ENCODE peak calls at places on chromosome 13, in nine cellular contexts. O is H1, A is ovary, P is stomach, U is transverse colon, D is tibial nerve, C is sigmoid colon, H is GM12878, Z is HepG2. M is an unnamed sample.

GRCh38 chr13:110125157-110125556 is 181.8 kb downstream of the COL4A1 start:
- DNase-seq in O (no peak), A (no peak), P (no peak), U (no peak), D (no peak), C (no peak), H (no peak), Z (no peak), M (no peak)

GRCh38 chr13:112032186-112032835 is 34.6 kb upstream of the SOX1 start:
- DNase-seq in O (no peak), A (no peak), P (no peak), U (no peak), D (no peak), C (no peak), H (no peak), Z (no peak), M (no peak)

GRCh38 chr13:38086721-38087120 is 217.1 kb upstream of the TRPC4 start:
- DNase-seq in O (no peak), A (no peak), P (no peak), U (no peak), D (no peak), C (no peak), H (no peak), Z (no peak), M (no peak)

GRCh38 chr13:113927661-113928581 is 46.0 kb downstream of the C13orf46 start:
- DNase-seq in O (no peak), A (no peak), P (peak; percentile 32), U (peak; percentile 37), D (peak; percentile 77), C (peak; percentile 85), H (no peak), Z (no peak), M (peak; percentile 90)

GRCh38 chr13:19818223-19818842 is 35.6 kb upstream of the PSPC1 start:
- DNase-seq in O (peak; percentile 97), A (no peak), P (peak; percentile 45), U (peak; percentile 19), D (no peak), C (no peak), H (no peak), Z (peak; percentile 4), M (no peak)

GRCh38 chr13:46961719-46962118 is 64.9 kb upstream of the HTR2A start:
- DNase-seq in O (no peak), A (no peak), P (no peak), U (no peak), D (no peak), C (no peak), H (peak; percentile 86), Z (no peak), M (no peak)

GRCh38 chr13:37313383-37313782 is 207.9 kb upstream of the CSNK1A1L start:
- DNase-seq in O (no peak), A (no peak), P (no peak), U (no peak), D (no peak), C (no peak), H (no peak), Z (no peak), M (no peak)

GRCh38 chr13:107767119-107767518 is 448.2 kb downstream of the LIG4 start:
- DNase-seq in O (no peak), A (no peak), P (no peak), U (no peak), D (no peak), C (no peak), H (no peak), Z (no peak), M (no peak)

GRCh38 chr13:97537110-97537509 is 103.1 kb downstream of the RAP2A start:
- DNase-seq in O (no peak), A (no peak), P (no peak), U (no peak), D (no peak), C (no peak), H (peak; percentile 40), Z (no peak), M (no peak)

GRCh38 chr13:82772802-82773201 is 1109.5 kb downstream of the SLITRK1 start:
- DNase-seq in O (no peak), A (no peak), P (no peak), U (no peak), D (no peak), C (no peak), H (no peak), Z (no peak), M (no peak)

GRCh38 chr13:109569938-109570711 is 216.3 kb downstream of the IRS2 start:
- DNase-seq in O (no peak), A (no peak), P (peak; percentile 44), U (no peak), D (no peak), C (no peak), H (peak; percentile 8), Z (no peak), M (no peak)

GRCh38 chr13:110714798-110715394 is 1.4 kb downstream of the ING1 start:
- DNase-seq in O (peak; percentile 71), A (peak; percentile 76), P (peak; percentile 55), U (peak; percentile 63), D (peak; percentile 48), C (peak; percentile 86), H (no peak), Z (peak; percentile 20), M (peak; percentile 85)

GRCh38 chr13:111519490-111520170 is 199.2 kb downstream of the TEX29 start:
- DNase-seq in O (no peak), A (no peak), P (no peak), U (no peak), D (no peak), C (no peak), H (no peak), Z (no peak), M (no peak)

GRCh38 chr13:28601581-28601980 is 57.3 kb upstream of the POMP start:
- DNase-seq in O (no peak), A (no peak), P (no peak), U (no peak), D (no peak), C (no peak), H (no peak), Z (no peak), M (no peak)

GRCh38 chr13:111049791-111050538 is 65.1 kb upstream of the ARHGEF7 start:
- DNase-seq in O (peak; percentile 60), A (peak; percentile 63), P (peak; percentile 35), U (no peak), D (peak; percentile 69), C (no peak), H (no peak), Z (no peak), M (no peak)

DNA sequence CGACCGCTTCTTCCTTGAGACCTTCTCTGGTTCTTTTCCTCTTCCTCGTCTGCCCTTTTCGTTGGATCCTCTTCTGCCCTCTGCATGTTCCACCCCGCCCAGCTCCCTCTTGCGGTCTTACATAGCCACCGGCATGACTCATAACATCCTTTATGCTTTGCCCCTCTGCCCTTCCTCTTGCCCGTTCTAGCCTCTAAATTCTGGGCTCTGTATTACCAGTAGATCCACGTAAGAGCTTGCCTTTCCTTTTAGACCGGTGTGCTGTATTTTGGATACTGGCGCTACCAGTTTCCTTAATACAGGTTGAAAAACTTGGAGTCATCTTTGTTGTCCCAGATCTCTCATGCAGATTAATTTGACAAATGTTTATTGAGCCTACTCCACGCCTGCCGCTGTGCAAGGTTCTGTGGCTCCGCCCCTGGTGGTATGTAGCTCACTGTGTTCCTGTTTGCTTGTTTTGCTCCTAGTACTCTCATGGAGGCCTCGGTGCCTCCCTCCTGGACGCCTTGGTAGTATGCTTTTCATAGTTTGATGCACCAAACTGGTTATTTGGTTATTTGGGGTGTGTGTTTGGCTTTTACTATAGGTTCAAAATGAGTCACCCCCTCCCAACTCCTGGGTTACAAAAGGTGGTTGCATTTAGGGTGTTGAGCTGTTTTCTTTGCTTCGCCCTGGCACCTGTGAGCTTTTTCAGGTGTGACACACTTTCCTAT is 1.7 kb downstream of the GTF3A start:
- DNase-seq in O (peak; percentile 55), A (peak; percentile 41), P (peak; percentile 82), U (peak; percentile 88), D (peak; percentile 68), C (peak; percentile 85), H (peak; percentile 68), Z (peak; percentile 62), M (peak; percentile 88)
- H3K36me3 ChIP-seq in O (peaks cover 39% of the 10 kb centered on the region), A (no peaks in the 10 kb centered on the region), P (peaks cover 24% of the 10 kb centered on the region), U (peaks cover 20% of the 10 kb centered on the region), D (peaks cover 38% of the 10 kb centered on the region), C (peaks cover 7% of the 10 kb centered on the region), H (peaks cover 10% of the 10 kb centered on the region), Z (peaks cover 9% of the 10 kb centered on the region), M (peaks cover 28% of the 10 kb centered on the region)

GRCh38 chr13:40624338-40624737 is 42.1 kb downstream of the FOXO1 start:
- DNase-seq in O (no peak), A (no peak), P (no peak), U (no peak), D (no peak), C (no peak), H (no peak), Z (no peak), M (peak; percentile 72)
- TF ChIP-seq EP300 in O (no peak), A (no peak), P (no peak), U (no peak), D (no peak), C (no peak), H (no peak), Z (no peak), M (no peak)

GRCh38 chr13:70173236-70173959 is 65.1 kb upstream of the KLHL1 start:
- DNase-seq in O (no peak), A (no peak), P (no peak), U (no peak), D (no peak), C (no peak), H (no peak), Z (no peak), M (no peak)
- H3K27ac ChIP-seq in O (no peak overlapping the region), A (no peak overlapping the region), P (no peak overlapping the region), U (no peak overlapping the region), D (no peak overlapping the region), C (no peak overlapping the region), H (no peak overlapping the region), Z (no peak overlapping the region), M (no peak overlapping the region)

GRCh38 chr13:52659340-52659739 is 6.7 kb downstream of the SUGT1 start:
- DNase-seq in O (no peak), A (no peak), P (no peak), U (no peak), D (no peak), C (no peak), H (no peak), Z (no peak), M (no peak)

GRCh38 chr13:52664269-52664668 is 11.6 kb downstream of the SUGT1 start:
- DNase-seq in O (no peak), A (no peak), P (no peak), U (no peak), D (no peak), C (no peak), H (no peak), Z (no peak), M (no peak)

GRCh38 chr13:52669677-52670076 is 17.0 kb downstream of the SUGT1 start:
- DNase-seq in O (no peak), A (no peak), P (no peak), U (no peak), D (no peak), C (no peak), H (no peak), Z (no peak), M (no peak)

GRCh38 chr13:52670726-52671125 is 18.1 kb downstream of the SUGT1 start:
- DNase-seq in O (no peak), A (no peak), P (no peak), U (no peak), D (no peak), C (no peak), H (no peak), Z (no peak), M (no peak)

DNA sequence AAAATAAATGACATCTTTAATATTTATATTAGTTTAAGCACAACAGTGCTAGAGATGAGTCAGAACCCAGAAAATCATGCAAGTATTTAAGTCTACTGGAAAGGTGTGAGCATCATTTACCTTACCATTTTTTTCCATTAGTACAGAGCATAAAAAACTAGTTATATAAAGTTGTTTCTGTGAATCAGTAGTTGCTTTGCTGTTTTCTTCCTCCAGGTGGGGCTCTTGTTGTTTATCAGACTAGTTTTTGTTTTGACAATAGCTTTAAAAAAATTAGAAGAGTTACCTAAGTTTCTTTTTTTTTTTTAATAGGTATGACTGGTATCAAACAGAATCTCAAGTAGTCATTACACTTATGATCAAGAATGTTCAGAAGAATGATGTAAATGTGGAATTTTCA is 12.7 kb downstream of the SUGT1 start:
- DNase-seq in O (no peak), A (no peak), P (no peak), U (no peak), D (no peak), C (no peak), H (no peak), Z (peak; percentile 15), M (no peak)
- H3K36me3 ChIP-seq in O (peaks cover 80% of the 10 kb centered on the region), A (no peaks in the 10 kb centered on the region), P (peaks cover 41% of the 10 kb centered on the region), U (peaks cover 69% of the 10 kb centered on the region), D (peaks cover 70% of the 10 kb centered on the region), C (peaks cover 34% of the 10 kb centered on the region), H (peaks cover 3% of the 10 kb centered on the region), Z (peaks cover 4% of the 10 kb centered on the region), M (peaks cover 80% of the 10 kb centered on the region)